ENCODE peak calls at places on chromosomes 2 and 18, in four cellular contexts. O, H, A and U are unnamed samples.

GRCh38 chr2:191952515-191953270 is 105.8 kb upstream of the CAVIN2 start:
- DNase-seq in A (no peak), O (no peak), H (no peak), U (no peak)

GRCh38 chr2:127155901-127156300 is 48.9 kb upstream of the BIN1 start:
- DNase-seq in A (no peak), H (no peak), O (no peak), U (peak)

GRCh38 chr2:66301767-66302140 is 133.2 kb upstream of the MEIS1 start:
- DNase-seq in O (no peak), H (no peak), A (no peak), U (no peak)

GRCh38 chr2:122179492-122180070 is 424.1 kb downstream of the TSN start:
- DNase-seq in H (no peak), O (no peak), A (no peak), U (no peak)

GRCh38 chr2:233820766-233821105 is 33.6 kb downstream of the HJURP start:
- DNase-seq in H (no peak), A (no peak), O (no peak), U (no peak)

GRCh38 chr2:69082430-69082997 is 69.5 kb downstream of the ANTXR1 start:
- DNase-seq in O (no peak), H (no peak), A (no peak), U (no peak)

GRCh38 chr2:171128461-171128860 is 32.2 kb downstream of the TLK1 start:
- DNase-seq in O (no peak), A (no peak), H (no peak), U (no peak)

GRCh38 chr2:225041210-225041870 is 928 bp downstream of the DOCK10 start:
- DNase-seq in H (no peak), O (no peak), A (peak), U (no peak)

GRCh38 chr2:10132043-10132575 is 9.6 kb downstream of the RRM2 start:
- DNase-seq in A (no peak), O (no peak), H (no peak), U (no peak)

GRCh38 chr18:11042247-11042646 is 107.1 kb downstream of the PIEZO2 start:
- DNase-seq in O (no peak), A (no peak), H (no peak), U (no peak)

GRCh38 chr2:69278366-69278765 is 108.7 kb downstream of the GFPT1 start:
- DNase-seq in O (no peak), A (no peak), H (no peak), U (no peak)

GRCh38 chr2:190637903-190638618 is 10.8 kb upstream of the NAB1 start:
- DNase-seq in H (no peak), O (no peak), A (no peak), U (no peak)

GRCh38 chr18:46393230-46393629 is 263.8 kb downstream of the LOXHD1 start:
- DNase-seq in H (no peak), O (no peak), A (no peak), U (peak)

GRCh38 chr2:98502556-98503335 is 58.1 kb downstream of the INPP4A start:
- DNase-seq in A (no peak), H (no peak), O (peak), U (no peak)

GRCh38 chr2:237624565-237624964 is 2.8 kb upstream of the LRRFIP1 start:
- DNase-seq in A (no peak), O (no peak), H (no peak), U (no peak)

GRCh38 chr2:232349946-232350635 is 28.5 kb upstream of the ALPP start:
- DNase-seq in A (no peak), H (no peak), O (no peak), U (no peak)

GRCh38 chr2:233267516-233268245 is 16.2 kb downstream of the ATG16L1 start:
- DNase-seq in A (peak), O (no peak), H (no peak), U (no peak)

GRCh38 chr18:5626130-5626880 is 82.5 kb upstream of the EPB41L3 start:
- DNase-seq in H (no peak), A (no peak), O (no peak), U (no peak)

GRCh38 chr2:119013640-119014039 is 71.6 kb downstream of the MARCO start:
- DNase-seq in O (no peak), A (no peak), H (no peak), U (no peak)

GRCh38 chr2:118687201-118687600 is 160.2 kb downstream of the EN1 start:
- DNase-seq in H (no peak), O (no peak), A (no peak), U (no peak)

GRCh38 chr18:13446581-13447470 is 228.3 kb downstream of the LDLRAD4 start:
- DNase-seq in O (no peak), A (no peak), H (no peak), U (no peak)

GRCh38 chr2:119290859-119291587 is 67.4 kb downstream of the STEAP3 start:
- DNase-seq in A (no peak), H (peak), O (peak), U (peak)

GRCh38 chr2:198700330-198700729 is 757.4 kb downstream of the SATB2 start:
- DNase-seq in H (no peak), A (no peak), O (no peak), U (no peak)

GRCh38 chr2:14220101-14220500 is 412.4 kb upstream of the LRATD1 start:
- DNase-seq in O (no peak), H (no peak), A (no peak), U (no peak)

GRCh38 chr2:158753561-158754302 is 41.4 kb upstream of the DAPL1 start:
- DNase-seq in O (peak), H (peak), A (no peak), U (peak)

GRCh38 chr18:74368901-74369705 is 53.5 kb downstream of the C18orf63 start:
- DNase-seq in A (no peak), O (no peak), H (no peak), U (no peak)

GRCh38 chr18:9437049-9437448 is 38.3 kb upstream of the RALBP1 start:
- DNase-seq in A (no peak), H (no peak), O (no peak), U (no peak)

GRCh38 chr2:240137596-240138274 is 1.6 kb upstream of the COPS9 start:
- DNase-seq in H (no peak), O (no peak), A (no peak), U (no peak)

GRCh38 chr2:237213325-237214040 is 127.8 kb downstream of the COPS8 start:
- DNase-seq in A (no peak), H (no peak), O (no peak), U (no peak)

GRCh38 chr2:130928385-130928784 is 91.7 kb downstream of the ARHGEF4 start:
- DNase-seq in H (no peak), O (peak), A (no peak), U (no peak)

GRCh38 chr2:10191554-10191953 is 69.0 kb downstream of the RRM2 start:
- DNase-seq in H (no peak), A (no peak), O (no peak), U (no peak)

GRCh38 chr2:10126627-10127026 is 4.1 kb downstream of the RRM2 start:
- DNase-seq in H (no peak), A (no peak), O (no peak), U (no peak)

GRCh38 chr18:907880-908512 is 3.3 kb downstream of the ADCYAP1 start:
- DNase-seq in H (no peak), A (no peak), O (no peak), U (no peak)

DNA sequence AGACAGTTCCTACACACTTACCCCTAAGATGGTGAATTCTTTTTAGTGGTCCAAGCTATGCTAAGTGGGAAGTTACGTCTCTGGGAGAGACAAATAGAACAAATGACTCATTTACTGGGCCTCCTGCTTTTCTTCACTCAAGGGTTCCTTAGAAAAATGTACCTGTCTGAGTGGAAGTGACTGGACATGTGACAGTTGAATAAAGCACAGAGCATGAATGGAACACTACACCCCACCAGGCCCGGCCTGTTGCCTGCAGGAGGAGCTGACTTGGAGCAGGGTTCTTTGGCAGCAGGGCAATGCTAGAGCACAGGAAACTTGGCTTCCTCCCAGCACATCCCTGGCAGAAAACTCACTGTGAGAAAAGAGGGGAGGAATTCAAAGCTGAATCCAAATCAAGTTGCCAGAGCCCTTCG is 451.0 kb upstream of the SETBP1 start:
- DNase-seq in A (no peak), H (no peak), O (no peak), U (no peak)
- TF ChIP-seq SUZ12 in A (no peak), H (no peak), O (no peak), U (no peak)

GRCh38 chr2:146661494-146662096 is 1183.2 kb upstream of the ACVR2A start:
- DNase-seq in H (no peak), A (no peak), O (peak), U (peak)
- TF ChIP-seq SUZ12 in H (no peak), A (no peak), O (no peak), U (no peak)

DNA sequence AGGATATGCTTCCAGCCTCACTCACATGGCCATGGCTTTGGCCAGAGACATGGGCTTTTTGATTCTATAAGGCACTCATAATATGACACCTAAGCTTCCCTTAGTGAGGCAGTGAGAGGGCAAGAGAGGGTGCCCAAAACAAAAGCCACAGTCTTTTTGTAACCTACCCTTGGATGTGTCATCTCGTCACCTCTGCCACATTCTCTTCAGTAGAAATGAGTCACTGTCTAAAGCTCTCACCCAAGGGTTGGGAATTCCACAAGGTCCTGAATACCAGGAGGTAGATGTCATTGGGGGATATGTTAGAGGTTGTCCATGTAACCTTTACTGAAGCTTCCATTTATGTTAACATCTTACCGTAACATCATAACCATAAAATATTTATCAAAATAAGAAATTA is 108.4 kb downstream of the ALMS1 start:
- DNase-seq in O (peak), H (no peak), A (no peak), U (no peak)
- TF ChIP-seq SUZ12 in O (no peak), H (no peak), A (no peak), U (no peak)

DNA sequence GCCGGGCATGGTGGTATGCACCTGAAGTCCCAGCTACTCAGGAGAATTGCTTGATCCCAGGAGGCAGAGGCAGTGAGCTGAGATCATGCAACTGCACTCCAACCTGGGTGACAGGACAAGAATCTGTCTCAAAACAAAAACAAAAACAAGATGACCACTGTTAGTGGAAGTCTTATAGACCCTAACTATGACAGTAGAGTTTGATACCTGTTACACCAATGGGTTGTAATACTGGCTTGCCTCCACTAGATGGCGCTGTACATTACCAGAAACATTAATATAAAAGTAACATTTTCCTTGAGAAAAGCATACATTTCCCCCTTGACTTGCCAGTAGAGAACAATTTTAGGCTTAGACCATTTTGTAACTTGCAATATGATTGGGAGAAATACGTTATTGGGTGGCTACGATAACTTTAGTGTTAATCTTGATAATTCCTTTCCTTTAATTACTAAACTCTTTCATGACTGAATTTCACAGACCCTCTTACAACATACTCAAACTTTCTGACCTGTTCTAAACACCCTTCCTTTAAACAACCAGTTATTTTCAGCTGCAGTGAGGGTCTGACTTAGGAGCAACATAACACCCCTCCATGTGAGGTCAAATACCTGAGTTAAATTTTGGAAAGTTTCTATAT is 19.5 kb downstream of the SLC25A52 start:
- DNase-seq in A (peak), O (peak), H (no peak), U (peak)
- TF ChIP-seq SUZ12 in A (no peak), O (no peak), H (no peak), U (no peak)

GRCh38 chr2:88005776-88006175 is 10.6 kb downstream of the RNU2-63P start:
- DNase-seq in O (no peak), H (no peak), A (no peak), U (no peak)

GRCh38 chr2:88003074-88003755 is 13.1 kb downstream of the RNU2-63P start:
- DNase-seq in O (no peak), A (no peak), H (no peak), U (no peak)

GRCh38 chr2:88010136-88010535 is 6.2 kb downstream of the RNU2-63P start:
- DNase-seq in A (no peak), O (no peak), H (no peak), U (no peak)

GRCh38 chr2:88011011-88011410 is 5.3 kb downstream of the RNU2-63P start:
- DNase-seq in H (no peak), O (no peak), A (no peak), U (no peak)

GRCh38 chr2:88006912-88007439 is 9.4 kb downstream of the RNU2-63P start:
- DNase-seq in A (no peak), O (no peak), H (no peak), U (no peak)
- TF ChIP-seq SUZ12 in A (no peak), O (no peak), H (no peak), U (no peak)

GRCh38 chr2:74957886-74958276 is 562 bp upstream of the POLE4 start:
- DNase-seq in O (no peak), H (no peak), A (no peak), U (no peak)
- TF ChIP-seq SUZ12 in O (no peak), H (no peak), A (no peak), U (no peak)

DNA sequence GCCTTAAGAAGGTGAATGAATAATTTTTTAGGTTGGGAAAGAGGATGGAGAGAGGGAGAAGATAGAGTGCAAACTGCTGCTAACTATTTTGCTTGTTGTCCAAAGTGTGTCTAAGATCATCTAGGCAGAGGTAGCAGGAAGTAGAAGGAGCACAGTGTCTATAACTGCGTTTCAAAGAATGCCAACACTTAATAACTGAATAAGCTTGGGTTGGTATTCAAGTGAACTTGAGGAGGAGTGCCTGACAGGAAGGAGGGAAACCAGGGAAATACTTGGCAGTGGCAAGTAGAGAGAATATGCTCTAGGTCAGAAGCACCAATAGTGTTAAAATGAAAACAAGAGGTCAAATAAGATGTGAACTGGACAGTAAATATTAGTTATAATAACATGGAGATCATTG is 155.9 kb downstream of the DPP10 start:
- DNase-seq in A (no peak), H (no peak), O (no peak), U (no peak)
- TF ChIP-seq SUZ12 in A (no peak), H (no peak), O (no peak), U (no peak)

GRCh38 chr2:99926986-99927385 is 215.4 kb downstream of the AFF3 start:
- DNase-seq in H (no peak), A (no peak), O (no peak), U (no peak)
- TF ChIP-seq SUZ12 in H (no peak), A (no peak), O (no peak), U (no peak)

GRCh38 chr2:241272298-241272721 is 43.2 kb downstream of the HDLBP start:
- DNase-seq in H (no peak), O (no peak), A (no peak), U (peak)

GRCh38 chr2:241274127-241274526 is 41.3 kb downstream of the HDLBP start:
- DNase-seq in A (no peak), O (no peak), H (no peak), U (no peak)

GRCh38 chr2:241271641-241272297 is 43.7 kb downstream of the HDLBP start:
- DNase-seq in O (no peak), A (no peak), H (no peak), U (peak)

GRCh38 chr2:241273552-241273988 is 41.9 kb downstream of the HDLBP start:
- DNase-seq in A (no peak), H (no peak), O (no peak), U (no peak)

GRCh38 chr2:241272722-241273551 is 42.5 kb downstream of the HDLBP start:
- DNase-seq in A (no peak), H (no peak), O (no peak), U (peak)
- TF ChIP-seq SUZ12 in A (no peak), H (no peak), O (no peak), U (no peak)